ENCODE peak calls at places on chromosomes 16 and 17, in seven cellular contexts. T, M, G, O, P, J and Q are unnamed samples. For H3K9me3, the result is how much of the 10 kb centered on the place peaks cover.

GRCh38 chr17:75683467-75684041 is 16.4 kb downstream of the SAP30BP start:
- DNase-seq in T (no peak), M (no peak), G (no peak), O (no peak), P (no peak), J (no peak), Q (no peak)

GRCh38 chr17:3049705-3050295 is 13.6 kb downstream of the OR1D5 start:
- DNase-seq in T (no peak), M (no peak), G (no peak), O (no peak), P (no peak), J (peak), Q (no peak)

GRCh38 chr17:32111141-32111771 is 31.0 kb upstream of the RHOT1 start:
- DNase-seq in T (peak), M (peak), G (peak), O (peak), P (peak), J (peak), Q (no peak)

GRCh38 chr17:10428781-10429180 is 7.0 kb upstream of the MYH8 start:
- DNase-seq in T (no peak), M (no peak), G (no peak), O (no peak), P (no peak), J (no peak), Q (no peak)

GRCh38 chr17:75047398-75048098 is 523 bp downstream of the KCTD2 start:
- DNase-seq in T (no peak), M (peak), G (peak), O (peak), P (peak), J (no peak), Q (no peak)

GRCh38 chr17:39699818-39700147 is at the start of gene ERBB2:
- DNase-seq in T (peak), M (peak), G (peak), O (peak), P (no peak), J (peak), Q (no peak)

GRCh38 chr16:50547340-50547865 is 793 bp upstream of the NKD1 start:
- DNase-seq in T (no peak), M (peak), G (peak), O (peak), P (peak), J (peak), Q (peak)

GRCh38 chr16:12089492-12090161 is 113.1 kb downstream of the SNX29 start:
- DNase-seq in T (peak), M (no peak), G (peak), O (no peak), P (peak), J (peak), Q (no peak)

GRCh38 chr16:19168173-19169080 is at the start of gene SYT17:
- DNase-seq in T (no peak), M (peak), G (no peak), O (peak), P (no peak), J (no peak), Q (no peak)

GRCh38 chr16:12340151-12340733 is 363.7 kb downstream of the SNX29 start:
- DNase-seq in T (no peak), M (peak), G (no peak), O (no peak), P (no peak), J (peak), Q (no peak)

DNA sequence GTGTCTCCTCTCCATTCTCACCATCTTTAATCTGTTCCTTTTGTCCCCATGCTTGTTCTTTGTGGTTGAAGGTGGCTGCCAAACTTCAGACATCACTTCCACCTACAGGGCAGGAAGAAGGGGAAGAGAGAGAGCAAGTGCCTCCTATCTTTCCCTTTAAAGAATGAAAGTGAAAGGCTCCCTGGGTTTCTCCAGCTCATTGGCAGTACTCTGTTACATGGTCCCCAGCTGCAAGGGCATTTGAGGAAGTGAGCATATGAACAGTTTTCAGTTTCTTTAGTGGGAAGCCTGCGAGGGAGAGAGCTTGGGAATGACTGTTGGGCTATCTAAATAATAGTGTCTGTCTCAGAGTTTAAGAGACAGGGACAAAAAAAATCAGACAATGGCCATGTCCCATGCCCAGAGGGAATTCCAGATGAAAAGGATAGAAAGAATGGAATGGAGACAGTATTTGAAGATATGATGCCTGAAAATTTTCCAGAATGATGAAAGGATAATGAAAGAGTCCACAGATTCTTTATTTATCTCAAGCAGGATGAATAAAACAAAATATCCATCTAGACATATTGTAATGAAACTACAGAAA is 159.9 kb downstream of the LGALS9B start:
- DNase-seq in T (no peak), M (no peak), G (no peak), O (no peak), P (no peak), J (no peak), Q (no peak)
- H3K9me3 ChIP-seq in T (under half), M (under half), G (under half), O (under half), P (under half), J (under half), Q (under half)

GRCh38 chr17:72794152-72794551 is 298.3 kb downstream of the SLC39A11 start:
- DNase-seq in T (no peak), M (no peak), G (no peak), O (no peak), P (no peak), J (no peak), Q (no peak)
- H3K9me3 ChIP-seq in T (under half), M (under half), G (under half), O (under half), P (under half), J (under half), Q (under half)

DNA sequence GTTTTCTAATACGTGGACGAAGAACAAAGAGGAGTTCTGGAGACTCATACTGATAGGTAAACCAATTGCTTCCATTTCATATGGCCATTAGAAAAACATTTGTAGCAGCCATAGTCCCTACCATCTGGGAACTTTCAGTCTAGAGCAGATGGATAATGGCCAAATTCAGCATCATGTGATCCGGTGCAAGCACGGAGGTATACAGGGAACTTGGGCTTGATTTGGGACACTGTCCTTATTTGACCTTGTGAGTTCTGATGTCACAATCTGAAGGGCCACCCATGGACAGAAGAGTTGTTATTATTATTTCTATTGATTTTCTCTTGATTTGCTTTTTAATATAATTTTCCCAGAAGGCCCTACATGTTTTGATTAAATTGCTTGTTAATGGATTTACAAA is 154.6 kb upstream of the ZNF267 start:
- DNase-seq in T (no peak), M (no peak), G (no peak), O (no peak), P (no peak), J (no peak), Q (no peak)
- H3K9me3 ChIP-seq in T (under half), M (under half), G (under half), O (under half), P (under half), J (under half), Q (under half)

GRCh38 chr17:16617481-16618060 is 36.1 kb downstream of the ZNF624 start:
- DNase-seq in T (no peak), M (no peak), G (no peak), O (no peak), P (no peak), J (no peak), Q (no peak)
- H3K9me3 ChIP-seq in T (under half), M (under half), G (under half), O (half or more), P (under half), J (under half), Q (under half)

GRCh38 chr17:83203073-83203471 is 123.7 kb downstream of the METRNL start:
- DNase-seq in T (peak), M (no peak), G (peak), O (peak), P (no peak), J (no peak), Q (no peak)

GRCh38 chr17:83204230-83204725 is 124.9 kb downstream of the METRNL start:
- DNase-seq in T (no peak), M (no peak), G (no peak), O (no peak), P (no peak), J (no peak), Q (peak)

GRCh38 chr17:83202002-83203000 is 122.9 kb downstream of the METRNL start:
- DNase-seq in T (no peak), M (no peak), G (peak), O (peak), P (no peak), J (no peak), Q (peak)

GRCh38 chr17:83201206-83202001 is 122.0 kb downstream of the METRNL start:
- DNase-seq in T (no peak), M (no peak), G (peak), O (peak), P (no peak), J (no peak), Q (peak)

DNA sequence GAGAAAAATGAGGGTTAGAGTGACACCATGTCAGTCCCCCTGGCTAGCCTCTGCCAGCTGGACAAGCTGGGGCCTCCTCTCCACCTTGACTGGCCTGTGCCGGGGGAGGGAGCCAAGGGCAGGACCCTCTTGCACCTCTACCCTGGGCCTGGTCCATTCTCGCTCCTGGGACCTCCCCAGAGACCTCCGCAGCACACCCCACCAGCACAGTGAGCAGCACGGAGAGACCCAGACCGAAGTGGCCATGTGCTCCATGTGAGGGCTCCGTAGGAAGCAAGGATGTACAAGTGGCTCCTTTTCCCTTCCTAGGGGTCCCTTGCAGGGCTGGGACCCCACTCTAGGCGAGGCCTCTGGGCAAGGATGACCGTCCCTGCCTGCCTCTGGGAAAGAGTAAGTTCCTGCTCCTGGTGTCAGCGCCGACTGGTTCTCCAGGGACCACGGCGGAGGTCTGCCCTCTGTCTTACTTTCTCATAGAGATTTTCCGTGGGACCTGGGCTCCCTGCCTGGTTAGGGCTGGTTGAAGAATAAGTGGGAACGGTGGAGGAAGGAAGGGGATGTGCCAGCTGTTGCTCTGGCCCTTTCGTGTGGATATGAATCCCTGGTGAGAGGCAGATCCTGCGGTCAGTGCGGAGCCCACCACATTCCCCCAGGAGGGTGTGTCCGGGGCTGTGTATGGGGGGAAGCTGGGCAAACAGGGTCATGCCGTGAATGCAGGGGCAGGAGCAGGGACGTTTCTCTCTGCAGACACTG is 124.2 kb downstream of the METRNL start:
- DNase-seq in T (no peak), M (no peak), G (peak), O (peak), P (no peak), J (no peak), Q (peak)
- H3K9me3 ChIP-seq in T (under half), M (under half), G (under half), O (under half), P (under half), J (under half), Q (under half)

DNA sequence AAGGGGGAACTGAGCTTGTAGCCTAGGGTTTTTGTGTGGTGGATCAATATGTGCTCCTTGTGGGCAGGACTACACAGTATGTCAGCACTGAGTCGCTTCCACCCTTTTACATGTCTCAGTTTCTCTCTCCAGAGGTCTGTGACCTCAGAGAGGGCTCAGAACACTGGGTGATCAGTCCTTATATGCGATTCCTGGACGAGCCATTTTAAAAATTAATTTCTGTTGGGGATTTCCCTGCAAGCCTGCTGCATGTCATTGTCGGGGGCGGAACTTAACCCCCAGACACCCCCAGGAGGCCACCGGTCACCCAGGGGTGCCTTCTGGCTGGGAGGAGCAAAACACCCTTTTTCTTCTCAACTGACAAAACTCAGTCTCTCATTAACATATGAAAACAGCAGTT is 14.1 kb downstream of the DHRS7B start:
- DNase-seq in T (no peak), M (no peak), G (no peak), O (no peak), P (no peak), J (peak), Q (no peak)
- H3K9me3 ChIP-seq in T (under half), M (under half), G (under half), O (under half), P (under half), J (under half), Q (under half)

GRCh38 chr17:15393414-15393813 is 52.0 kb upstream of the TEKT3 start:
- DNase-seq in T (no peak), M (no peak), G (no peak), O (no peak), P (no peak), J (no peak), Q (no peak)
- H3K9me3 ChIP-seq in T (under half), M (under half), G (under half), O (under half), P (under half), J (under half), Q (under half)

DNA sequence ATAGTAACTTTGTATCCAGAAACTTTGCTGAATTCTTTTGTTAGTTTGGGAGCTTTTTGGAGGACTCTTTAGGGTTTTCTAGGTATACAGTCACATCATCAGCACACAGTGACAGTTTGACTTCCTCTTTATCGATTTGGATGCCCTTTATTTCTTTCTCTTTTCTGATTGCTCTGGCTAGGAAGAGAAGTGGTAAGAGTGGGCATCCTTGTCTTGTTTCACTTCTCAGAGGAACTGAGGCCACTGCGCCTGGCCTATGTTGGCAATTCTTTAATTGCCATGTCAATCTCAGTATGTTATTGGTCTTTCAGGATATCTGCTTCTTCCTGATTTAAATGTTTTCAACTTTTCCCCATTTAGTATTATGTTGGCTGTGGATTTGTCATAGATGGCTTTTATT is 24.6 kb downstream of the ATF7IP2 start:
- DNase-seq in T (no peak), M (no peak), G (no peak), O (no peak), P (no peak), J (no peak), Q (no peak)
- H3K9me3 ChIP-seq in T (under half), M (under half), G (under half), O (under half), P (under half), J (under half), Q (under half)

GRCh38 chr17:54418467-54418866 is 482.2 kb upstream of the TOM1L1 start:
- DNase-seq in T (no peak), M (no peak), G (no peak), O (no peak), P (no peak), J (no peak), Q (no peak)
- H3K9me3 ChIP-seq in T (under half), M (under half), G (under half), O (under half), P (under half), J (under half), Q (under half)